ENCODE peak calls at places on chromosomes 12 and 14, in five cellular contexts. P, Q, B, X and K are unnamed samples.

GRCh38 chr12:121448771-121449315 is 48.9 kb downstream of the RNF34 start:
- DNase-seq in Q (no peak), X (no peak), P (no peak), B (no peak), K (no peak)

GRCh38 chr14:75531660-75532317 is 9.5 kb downstream of the BATF start:
- DNase-seq in Q (no peak), P (no peak), X (no peak), B (peak; percentile 54), K (no peak)

GRCh38 chr12:3168775-3169221 is 91.6 kb downstream of the TSPAN9 start:
- DNase-seq in P (no peak), Q (no peak), X (no peak), B (peak; percentile 91), K (peak; percentile 32)

GRCh38 chr12:122275459-122275858 is 9.2 kb upstream of the VPS33A start:
- DNase-seq in P (no peak), Q (no peak), X (no peak), B (no peak), K (no peak)

GRCh38 chr14:61521773-61522172 is 173.5 kb upstream of the HIF1A start:
- DNase-seq in Q (no peak), P (no peak), X (no peak), B (no peak), K (no peak)

GRCh38 chr12:118370601-118371000 is 2.1 kb downstream of the TAOK3 start:
- DNase-seq in Q (no peak), P (no peak), B (peak; percentile 19), X (no peak), K (no peak)

GRCh38 chr12:47766496-47767196 is 6.4 kb upstream of the SLC48A1 start:
- DNase-seq in Q (no peak), B (no peak), P (peak; percentile 70), X (no peak), K (no peak)

GRCh38 chr14:64848239-64848638 is 31.5 kb downstream of the SPTB start:
- DNase-seq in P (no peak), Q (no peak), B (no peak), X (no peak), K (no peak)

GRCh38 chr12:47391566-47391965 is 311.8 kb upstream of the AMIGO2 start:
- DNase-seq in P (peak; percentile 81), X (no peak), Q (no peak), B (no peak), K (no peak)

GRCh38 chr12:47328831-47329545 is 249.2 kb upstream of the AMIGO2 start:
- DNase-seq in P (no peak), B (peak; percentile 77), X (no peak), Q (no peak), K (no peak)

GRCh38 chr14:61602733-61603077 is 92.6 kb upstream of the HIF1A start:
- DNase-seq in B (peak; percentile 84), Q (no peak), P (no peak), X (no peak), K (no peak)

GRCh38 chr12:113276306-113276705 is 55.0 kb downstream of the TPCN1 start:
- DNase-seq in X (peak; percentile 13), B (no peak), Q (no peak), P (no peak), K (no peak)

GRCh38 chr12:120832712-120833111 is 71.4 kb downstream of the SPPL3 start:
- DNase-seq in Q (no peak), X (no peak), P (no peak), B (no peak), K (no peak)

GRCh38 chr12:105954891-105955607 is 183.7 kb downstream of the NUAK1 start:
- DNase-seq in B (no peak), P (no peak), Q (no peak), X (no peak), K (no peak)

GRCh38 chr14:31090872-31091764 is 64.9 kb upstream of the STRN3 start:
- DNase-seq in B (peak; percentile 80), P (no peak), X (no peak), Q (no peak), K (peak; percentile 31)

GRCh38 chr12:5083955-5084849 is 40.5 kb downstream of the KCNA5 start:
- DNase-seq in Q (peak; percentile 13), B (peak; percentile 60), X (no peak), P (no peak), K (no peak)

GRCh38 chr14:85300119-85300518 is 229.8 kb upstream of the FLRT2 start:
- DNase-seq in X (no peak), Q (no peak), B (no peak), P (no peak), K (no peak)

GRCh38 chr12:6827982-6828670 is at the start of gene P3H3:
- DNase-seq in Q (peak; percentile 65), X (no peak), P (no peak), B (no peak), K (no peak)

GRCh38 chr12:127398026-127398715 is 868.8 kb upstream of the TMEM132C start:
- DNase-seq in X (no peak), Q (no peak), P (no peak), B (no peak), K (no peak)

GRCh38 chr12:127401005-127401404 is 866.0 kb upstream of the TMEM132C start:
- DNase-seq in X (no peak), Q (no peak), B (peak; percentile 74), P (no peak), K (no peak)

GRCh38 chr12:127400231-127400630 is 866.7 kb upstream of the TMEM132C start:
- DNase-seq in X (no peak), Q (no peak), B (peak; percentile 50), P (no peak), K (no peak)

GRCh38 chr12:127399451-127399850 is 867.5 kb upstream of the TMEM132C start:
- DNase-seq in B (no peak), Q (no peak), X (no peak), P (no peak), K (no peak)

DNA sequence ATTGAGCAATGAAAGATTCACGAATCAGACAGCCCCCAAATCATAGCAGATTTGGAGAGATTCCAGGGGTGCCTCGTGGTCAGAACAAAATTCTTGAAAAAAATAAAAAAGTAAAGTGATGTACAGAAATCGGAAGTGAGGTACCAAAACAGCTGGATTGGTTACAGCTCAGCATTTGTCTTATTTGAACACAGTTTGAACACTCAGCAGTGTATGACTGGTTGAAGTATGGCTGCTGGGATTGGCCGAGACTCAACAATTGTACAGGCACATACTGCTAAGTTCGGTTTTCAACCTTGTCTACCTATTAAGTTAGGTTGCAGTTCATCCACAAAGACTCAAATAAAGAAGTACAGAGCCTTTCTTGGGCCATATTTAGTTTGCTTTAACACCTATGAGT is 865.4 kb upstream of the TMEM132C start:
- DNase-seq in P (no peak), Q (no peak), X (no peak), B (peak; percentile 47), K (no peak)
- H3K27me3 ChIP-seq in P (no peaks in the 10 kb centered on the region), Q (no peaks in the 10 kb centered on the region), X (no peaks in the 10 kb centered on the region), B (no peaks in the 10 kb centered on the region), K (no peaks in the 10 kb centered on the region)

DNA sequence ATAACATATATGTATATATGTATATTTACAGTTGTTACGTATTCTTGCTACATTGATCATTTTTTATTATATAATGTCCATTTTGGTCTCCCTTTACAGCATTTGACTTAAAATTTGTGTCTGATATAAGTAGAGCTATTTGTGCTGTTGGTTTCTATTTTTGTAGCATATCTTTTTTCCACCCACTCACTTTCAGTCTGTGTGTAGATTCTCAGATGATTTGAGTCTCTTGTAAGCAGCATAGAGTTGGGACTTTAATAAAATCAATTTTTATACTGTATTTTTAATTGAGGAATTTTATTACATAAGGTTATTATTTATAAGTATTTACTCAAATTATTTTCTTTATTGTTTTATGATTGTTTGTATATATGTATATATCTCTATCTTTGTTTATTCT is 1293.7 kb downstream of the TMEM121 start:
- DNase-seq in P (no peak), X (no peak), Q (no peak), B (no peak), K (no peak)
- H3K9me3 ChIP-seq in P (no peaks in the 10 kb centered on the region), X (no peaks in the 10 kb centered on the region), Q (peaks cover 5% of the 10 kb centered on the region), B (no peaks in the 10 kb centered on the region), K (no peaks in the 10 kb centered on the region)

DNA sequence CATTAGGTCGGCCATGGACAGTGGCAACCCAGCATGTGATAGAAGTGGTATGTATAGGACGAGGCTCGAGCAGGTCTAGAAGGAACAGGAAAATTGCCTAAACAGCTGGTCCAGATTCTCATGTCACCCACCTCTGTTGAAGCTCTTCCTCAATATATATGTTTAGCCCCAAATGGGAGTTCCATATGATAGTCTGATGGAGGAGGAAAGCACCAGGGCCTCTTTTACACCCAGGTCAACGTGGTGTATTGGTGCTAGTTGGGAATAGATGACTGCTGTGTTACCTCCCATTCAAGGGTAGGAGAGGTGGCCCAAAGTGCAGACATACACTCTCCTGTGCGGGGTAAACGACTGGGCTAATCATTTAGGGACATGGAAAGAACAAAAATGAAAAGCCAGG is 5.3 kb upstream of the PRIMA1 start:
- DNase-seq in X (no peak), B (no peak), Q (no peak), P (peak; percentile 13), K (no peak)
- H3K27me3 ChIP-seq in X (no peaks in the 10 kb centered on the region), B (peaks cover 78% of the 10 kb centered on the region), Q (no peaks in the 10 kb centered on the region), P (peaks cover 24% of the 10 kb centered on the region), K (no peaks in the 10 kb centered on the region)

DNA sequence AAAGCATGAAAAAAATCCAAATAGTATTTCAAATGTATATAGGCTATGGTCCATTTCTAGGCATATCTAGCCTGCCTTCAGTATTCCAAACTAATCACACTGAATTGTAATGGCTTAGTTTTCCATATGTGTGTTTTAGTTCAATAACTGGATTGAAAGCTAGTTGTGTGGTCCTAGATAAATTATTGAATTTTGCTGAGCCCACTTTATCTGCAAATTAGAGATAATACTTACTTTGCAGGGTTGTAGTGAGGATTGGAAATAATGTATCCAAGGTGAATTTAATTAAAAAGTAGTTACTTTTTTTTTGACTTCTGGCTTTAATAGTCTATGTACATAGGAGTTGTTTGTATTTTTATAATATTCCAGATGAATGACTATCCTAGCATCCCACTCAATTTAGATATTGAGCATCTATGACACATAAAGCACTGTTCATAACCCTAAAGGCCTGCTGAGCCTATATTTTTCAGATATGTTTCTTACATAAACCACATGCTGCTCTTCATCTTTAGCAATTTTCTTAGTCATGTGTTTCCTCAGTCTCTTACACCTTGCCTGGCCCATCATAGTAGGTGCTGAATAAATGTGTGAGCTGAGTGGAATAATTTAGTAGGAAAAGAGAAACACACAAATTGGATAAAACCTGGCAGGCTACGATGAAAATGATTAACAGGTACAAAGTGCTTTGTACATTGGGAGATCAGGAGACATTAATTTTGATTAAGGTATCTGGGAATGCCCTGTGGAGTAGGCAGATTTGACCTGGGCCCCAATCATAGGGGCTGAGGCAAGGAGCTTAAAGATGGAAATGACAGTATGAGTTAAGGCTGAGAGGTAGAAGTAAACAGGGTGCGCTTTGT is 1.1 kb upstream of the ATP23 start:
- DNase-seq in Q (no peak), P (no peak), B (no peak), X (no peak), K (no peak)
- H3K9me3 ChIP-seq in Q (no peaks in the 10 kb centered on the region), P (no peaks in the 10 kb centered on the region), B (no peaks in the 10 kb centered on the region), X (no peaks in the 10 kb centered on the region), K (no peaks in the 10 kb centered on the region)

GRCh38 chr14:22739423-22739822 is 27.1 kb upstream of the OXA1L start:
- DNase-seq in P (no peak), Q (no peak), B (no peak), X (no peak), K (no peak)
- H3K27me3 ChIP-seq in P (no peaks in the 10 kb centered on the region), Q (no peaks in the 10 kb centered on the region), B (no peaks in the 10 kb centered on the region), X (no peaks in the 10 kb centered on the region), K (no peaks in the 10 kb centered on the region)

GRCh38 chr12:132926417-132926833 is 29.7 kb downstream of the ZNF605 start:
- DNase-seq in B (no peak), Q (no peak), P (no peak), X (no peak), K (no peak)
- H3K9me3 ChIP-seq in B (peaks cover 90% of the 10 kb centered on the region), Q (peaks cover 51% of the 10 kb centered on the region), P (peaks cover 100% of the 10 kb centered on the region), X (peaks cover 100% of the 10 kb centered on the region), K (peaks cover 99% of the 10 kb centered on the region)